ENCODE peak calls at places on chromosomes 2 and 18, in five cellular contexts. L is Right ventricle myocardium superior; E is A549; M is CD8-positive, alpha-beta memory T cell; Y is hippocampal formation. Q is an unnamed sample.

GRCh38 chr2:239216614-239217273 is 184.1 kb downstream of the HDAC4 start:
- DNase-seq in L (peak; percentile 33), Y (no peak), E (no peak), M (no peak), Q (no peak)

GRCh38 chr2:170714156-170715061 is 728 bp upstream of the SP5 start:
- DNase-seq in M (no peak), L (no peak), E (peak; percentile 27), Y (no peak), Q (no peak)

GRCh38 chr2:150607471-150607870 is 120.0 kb upstream of the RND3 start:
- DNase-seq in E (no peak), Y (no peak), M (no peak), L (no peak), Q (no peak)

GRCh38 chr2:106664669-106665068 is 177.5 kb downstream of the CD8B2 start:
- DNase-seq in E (no peak), Y (no peak), M (no peak), L (no peak), Q (no peak)

GRCh38 chr2:240635116-240635997 is 10.1 kb downstream of the GPR35 start:
- DNase-seq in M (no peak), E (no peak), Y (no peak), L (no peak), Q (no peak)

GRCh38 chr2:43054367-43054766 is 172.0 kb downstream of the ZFP36L2 start:
- DNase-seq in L (no peak), Y (no peak), M (no peak), E (no peak), Q (no peak)

GRCh38 chr2:128783896-128784295 is 465.2 kb upstream of the HS6ST1 start:
- DNase-seq in M (no peak), Y (no peak), E (no peak), L (no peak), Q (no peak)

GRCh38 chr18:71799016-71799673 is 745.0 kb downstream of the CBLN2 start:
- DNase-seq in L (no peak), E (no peak), Y (no peak), M (no peak), Q (no peak)

GRCh38 chr18:42706618-42707017 is 408.9 kb downstream of the RIT2 start:
- DNase-seq in L (no peak), M (no peak), E (no peak), Y (no peak), Q (no peak)

GRCh38 chr2:1544478-1545069 is 131.3 kb downstream of the TPO start:
- DNase-seq in E (no peak), M (no peak), Y (no peak), L (no peak), Q (no peak)

GRCh38 chr18:59620381-59620780 is 76.8 kb downstream of the CCBE1 start:
- DNase-seq in M (no peak), Y (no peak), L (no peak), E (no peak), Q (no peak)

GRCh38 chr2:18976112-18976961 is 382.1 kb downstream of the OSR1 start:
- DNase-seq in Y (no peak), L (no peak), M (no peak), E (no peak), Q (no peak)

GRCh38 chr18:13710460-13710859 is 15.9 kb downstream of the FAM210A start:
- DNase-seq in L (no peak), M (no peak), E (no peak), Y (no peak), Q (no peak)

GRCh38 chr2:157572725-157573124 is 55.9 kb downstream of the ACVR1C start:
- DNase-seq in M (no peak), Y (no peak), E (peak; percentile 6), L (no peak), Q (no peak)

GRCh38 chr2:220469201-220469600 is 841.8 kb downstream of the SLC4A3 start:
- DNase-seq in M (no peak), Y (no peak), L (no peak), E (no peak), Q (no peak)

GRCh38 chr18:79576686-79577351 is 102.8 kb upstream of the CTDP1 start:
- DNase-seq in M (no peak), L (peak; percentile 87), Y (peak; percentile 70), E (no peak), Q (peak; percentile 88)

GRCh38 chr2:20229322-20230201 is 4.6 kb upstream of the SDC1 start:
- DNase-seq in L (no peak), E (no peak), Y (no peak), M (no peak), Q (no peak)

GRCh38 chr2:122643725-122644329 is 888.4 kb downstream of the TSN start:
- DNase-seq in E (no peak), M (no peak), Y (no peak), L (no peak), Q (no peak)

GRCh38 chr2:189609423-189609816 is 28.8 kb upstream of the SLC40A1 start:
- DNase-seq in E (no peak), Y (no peak), L (no peak), M (no peak), Q (no peak)

GRCh38 chr2:177245010-177245422 is 19.5 kb downstream of the NFE2L2 start:
- DNase-seq in E (peak; percentile 62), Y (no peak), L (no peak), M (no peak), Q (no peak)

GRCh38 chr18:61136852-61137251 is 196.4 kb upstream of the CDH20 start:
- DNase-seq in E (no peak), Y (no peak), M (no peak), L (no peak), Q (no peak)

GRCh38 chr2:212665948-212666347 is 127.3 kb upstream of the ERBB4 start:
- DNase-seq in Y (no peak), M (no peak), E (no peak), L (no peak), Q (no peak)

GRCh38 chr2:231512222-231512621 is 18.0 kb downstream of the NMUR1 start:
- DNase-seq in L (no peak), M (no peak), Y (no peak), E (no peak), Q (peak; percentile 29)

GRCh38 chr2:61151434-61151833 is 10.6 kb upstream of the C2orf74 start:
- DNase-seq in E (no peak), Y (no peak), L (no peak), M (no peak), Q (no peak)

GRCh38 chr18:35582899-35583558 is 1.5 kb downstream of the GALNT1 start:
- DNase-seq in L (no peak), Y (no peak), E (no peak), M (no peak), Q (no peak)

GRCh38 chr2:5560981-5561380 is 131.2 kb upstream of the SOX11 start:
- DNase-seq in E (no peak), Y (no peak), L (peak; percentile 44), M (no peak), Q (no peak)

GRCh38 chr18:63152096-63152495 is 167.5 kb downstream of the BCL2 start:
- DNase-seq in E (no peak), M (peak; percentile 29), L (no peak), Y (no peak), Q (no peak)

GRCh38 chr2:12330916-12331315 is 385.8 kb upstream of the TRIB2 start:
- DNase-seq in M (no peak), L (no peak), E (no peak), Y (no peak), Q (no peak)

GRCh38 chr2:10170256-10170655 is 47.7 kb downstream of the RRM2 start:
- DNase-seq in E (no peak), L (no peak), M (no peak), Y (no peak), Q (no peak)

GRCh38 chr18:8898990-8899389 is 193.6 kb downstream of the MTCL1 start:
- DNase-seq in M (no peak), Y (no peak), L (no peak), E (no peak), Q (no peak)

GRCh38 chr2:152376385-152376784 is 41.4 kb downstream of the FMNL2 start:
- DNase-seq in L (no peak), E (no peak), Y (no peak), M (no peak), Q (no peak)

GRCh38 chr2:109223490-109223889 is 94.5 kb downstream of the SH3RF3 start:
- DNase-seq in Y (no peak), L (no peak), M (no peak), E (no peak), Q (no peak)